ENCODE peak calls at places on chromosomes 3 and 15, in eight cellular contexts. B is tibial artery, Z is stomach, M is choroid plexus epithelial cell, D is cardiac muscle cell, I is left ventricle myocardium inferior, O is mucosa of descending colon, Q is cardiac fibroblast. C is an unnamed sample.
A peak's percentile ranks its signal among the peaks of the same experiment; 100 is the strongest.

GRCh38 chr15:57516327-57517026 is 75.2 kb upstream of the MYZAP start:
- DNase-seq in O (no peak), Q (no peak), Z (no peak), M (no peak), I (no peak), B (no peak), D (no peak), C (no peak)

GRCh38 chr15:67411491-67411890 is 109.4 kb upstream of the C15orf61 start:
- DNase-seq in Z (no peak), Q (no peak), O (no peak), D (no peak), M (no peak), B (no peak), I (no peak), C (no peak)

GRCh38 chr3:30332196-30333021 is 274.0 kb upstream of the TGFBR2 start:
- DNase-seq in O (no peak), I (no peak), M (no peak), D (no peak), Z (no peak), B (no peak), Q (no peak), C (no peak)

GRCh38 chr3:46208167-46208704 is at the start of gene CCR1:
- DNase-seq in O (peak; percentile 62), B (peak; percentile 64), D (peak; percentile 62), Q (peak; percentile 35), I (peak; percentile 51), M (peak; percentile 71), Z (no peak), C (peak; percentile 65)

GRCh38 chr15:80140909-80141308 is 11.9 kb upstream of the FAH start:
- DNase-seq in O (no peak), I (no peak), D (no peak), Q (no peak), M (no peak), B (no peak), Z (no peak), C (no peak)

GRCh38 chr3:127254730-127255129 is 33.1 kb downstream of the PRR20G start:
- DNase-seq in O (no peak), D (peak; percentile 10), I (no peak), Z (no peak), M (no peak), B (no peak), Q (no peak), C (no peak)

GRCh38 chr15:90936823-90937222 is 1.7 kb downstream of the UNC45A start:
- DNase-seq in Q (no peak), O (no peak), B (no peak), M (no peak), I (no peak), D (no peak), Z (no peak), C (no peak)

GRCh38 chr3:64190517-64191515 is 34.5 kb downstream of the PRICKLE2 start:
- DNase-seq in Z (no peak), D (peak; percentile 91), I (no peak), M (peak; percentile 92), B (no peak), Q (peak; percentile 92), O (no peak), C (peak; percentile 97)

GRCh38 chr3:185161761-185162160 is 8.9 kb upstream of the C3orf70 start:
- DNase-seq in D (no peak), Q (no peak), Z (no peak), B (no peak), M (no peak), I (no peak), O (no peak), C (no peak)

GRCh38 chr3:187986514-187986934 is 167.4 kb upstream of the LPP start:
- DNase-seq in O (no peak), D (peak; percentile 76), I (no peak), M (peak; percentile 79), Q (peak; percentile 69), B (no peak), Z (no peak), C (peak; percentile 96)

GRCh38 chr3:189270248-189270832 is 98.6 kb downstream of the TPRG1 start:
- DNase-seq in M (peak; percentile 89), O (peak; percentile 61), B (no peak), D (peak; percentile 87), I (peak; percentile 19), Z (peak; percentile 71), Q (peak; percentile 86), C (peak; percentile 76)

GRCh38 chr3:122760457-122761271 is 33.0 kb downstream of the HSPBAP1 start:
- DNase-seq in O (no peak), D (peak; percentile 44), M (peak; percentile 74), Q (no peak), I (no peak), Z (no peak), B (no peak), C (no peak)

GRCh38 chr3:101849714-101850326 is 506 bp downstream of the NFKBIZ start:
- DNase-seq in B (peak; percentile 46), D (no peak), M (no peak), Q (no peak), Z (peak; percentile 43), O (peak; percentile 81), I (peak; percentile 51), C (no peak)

GRCh38 chr3:126961191-126961790 is 21.6 kb upstream of the PLXNA1 start:
- DNase-seq in M (peak; percentile 44), Z (no peak), O (peak; percentile 74), Q (peak; percentile 86), I (peak; percentile 83), B (peak; percentile 89), D (peak; percentile 79), C (peak; percentile 97)

GRCh38 chr3:196968233-196969000 is at the start of gene PIGZ:
- DNase-seq in I (peak; percentile 54), B (no peak), Z (peak; percentile 54), O (no peak), Q (peak; percentile 51), M (no peak), D (peak; percentile 49), C (peak; percentile 28)

GRCh38 chr3:104145164-104145563 is 1221.5 kb upstream of the ALCAM start:
- DNase-seq in Z (no peak), D (no peak), Q (no peak), I (no peak), M (no peak), O (no peak), B (no peak), C (no peak)

GRCh38 chr3:2727566-2728318 is 382.4 kb downstream of the IL5RA start:
- DNase-seq in O (no peak), Z (no peak), M (no peak), D (no peak), Q (no peak), B (no peak), I (no peak), C (no peak)

GRCh38 chr3:138125548-138126221 is 6.5 kb downstream of the A4GNT start:
- DNase-seq in B (no peak), D (peak; percentile 47), M (peak; percentile 56), Q (peak; percentile 49), Z (no peak), O (no peak), I (no peak), C (peak; percentile 75)

GRCh38 chr3:122893282-122893681 is 98.4 kb downstream of the SLC49A4 start:
- DNase-seq in D (no peak), O (no peak), B (no peak), Q (no peak), Z (no peak), I (no peak), M (no peak), C (no peak)

GRCh38 chr3:172156309-172156998 is 117.1 kb downstream of the FNDC3B start:
- DNase-seq in Q (no peak), O (no peak), Z (peak; percentile 85), M (no peak), D (no peak), I (no peak), B (no peak), C (no peak)

GRCh38 chr15:37217567-37217966 is 117.2 kb upstream of the MEIS2 start:
- DNase-seq in B (no peak), D (no peak), M (no peak), I (no peak), Q (no peak), Z (no peak), O (no peak), C (peak; percentile 2)

GRCh38 chr3:16181361-16181760 is 6.9 kb downstream of the GALNT15 start:
- DNase-seq in B (peak; percentile 96), O (peak; percentile 69), D (peak; percentile 48), Z (peak; percentile 29), I (peak; percentile 50), M (no peak), Q (peak; percentile 53), C (peak; percentile 93)

GRCh38 chr15:78396976-78397375 is 41.0 kb upstream of the IREB2 start:
- DNase-seq in M (peak; percentile 47), D (peak; percentile 63), Z (peak; percentile 94), I (peak; percentile 25), O (peak; percentile 80), B (no peak), Q (peak; percentile 70), C (peak; percentile 37)
- TF ChIP-seq CTCF in M (peak; percentile 53), D (peak; percentile 28), Z (no peak), I (peak; percentile 37), O (peak; percentile 30), B (no peak), Q (peak; percentile 22), C (peak; percentile 19)

GRCh38 chr15:101142711-101143110 is 109.1 kb downstream of the CHSY1 start:
- DNase-seq in M (no peak), O (no peak), D (no peak), Q (no peak), Z (no peak), I (no peak), B (no peak), C (no peak)

GRCh38 chr15:101147181-101147580 is 104.7 kb downstream of the CHSY1 start:
- DNase-seq in B (no peak), D (no peak), M (no peak), I (no peak), Q (no peak), Z (no peak), O (no peak), C (no peak)

GRCh38 chr15:101146118-101146702 is 105.6 kb downstream of the CHSY1 start:
- DNase-seq in Q (no peak), Z (no peak), O (no peak), M (no peak), I (no peak), D (no peak), B (no peak), C (no peak)

GRCh38 chr15:101143321-101143720 is 108.5 kb downstream of the CHSY1 start:
- DNase-seq in O (no peak), M (no peak), B (no peak), D (no peak), I (no peak), Q (no peak), Z (no peak), C (no peak)

GRCh38 chr15:101145362-101145761 is 106.5 kb downstream of the CHSY1 start:
- DNase-seq in I (no peak), O (no peak), Z (no peak), M (peak; percentile 78), Q (no peak), D (peak; percentile 36), B (no peak), C (peak; percentile 47)
- TF ChIP-seq CTCF in I (no peak), O (no peak), Z (no peak), M (no peak), Q (no peak), D (no peak), B (no peak), C (no peak)

GRCh38 chr15:85795669-85796305 is 1.1 kb upstream of the KLHL25 start:
- DNase-seq in D (no peak), O (no peak), M (no peak), Z (peak; percentile 59), I (no peak), B (no peak), Q (no peak), C (no peak)
- TF ChIP-seq CTCF in D (no peak), O (no peak), M (no peak), Z (no peak), I (no peak), B (no peak), Q (no peak), C (no peak)

GRCh38 chr3:83868909-83869567 is 1089.8 kb upstream of the CADM2 start:
- DNase-seq in I (no peak), O (no peak), Z (no peak), D (no peak), Q (no peak), B (no peak), M (no peak), C (no peak)

GRCh38 chr3:83863380-83863779 is 1095.4 kb upstream of the CADM2 start:
- DNase-seq in I (no peak), M (no peak), Q (no peak), D (no peak), O (no peak), Z (no peak), B (no peak), C (no peak)
- TF ChIP-seq CTCF in I (no peak), M (no peak), Q (no peak), D (no peak), O (no peak), Z (no peak), B (no peak), C (no peak)